ENCODE peak calls at places on chromosomes 2 and 18, in eight cellular contexts. A is aorta, G is mammary epithelial cell, D is skeletal muscle cell, H is AG04450, S is A549, B is Peyer's patch, Y is GM23338. U is an unnamed sample.

GRCh38 chr2:102801098-102801718 is 39.4 kb downstream of the TMEM182 start:
- DNase-seq in A (no peak), G (peak), D (peak), H (no peak), S (peak), B (no peak), Y (peak), U (no peak)

GRCh38 chr2:2575870-2576386 is 244.9 kb upstream of the MYT1L start:
- DNase-seq in A (no peak), G (no peak), D (no peak), H (no peak), S (no peak), B (peak), Y (no peak), U (no peak)

GRCh38 chr18:26524952-26525351 is 23.4 kb downstream of the KCTD1 start:
- DNase-seq in A (no peak), G (no peak), D (no peak), H (no peak), S (no peak), B (no peak), Y (no peak), U (no peak)

GRCh38 chr18:79355433-79356335 is 40.0 kb upstream of the NFATC1 start:
- DNase-seq in A (no peak), G (no peak), D (no peak), H (no peak), S (no peak), B (no peak), Y (no peak), U (no peak)

GRCh38 chr18:39846277-39846676 is 2108.8 kb upstream of the PIK3C3 start:
- DNase-seq in A (no peak), G (no peak), D (no peak), H (peak), S (no peak), B (no peak), Y (no peak), U (no peak)

GRCh38 chr2:98507940-98508689 is 63.5 kb downstream of the INPP4A start:
- DNase-seq in A (no peak), G (no peak), D (no peak), H (no peak), S (no peak), B (peak), Y (no peak), U (no peak)

GRCh38 chr18:323253-323622 is 55.4 kb upstream of the THOC1 start:
- DNase-seq in A (no peak), G (no peak), D (no peak), H (no peak), S (peak), B (no peak), Y (no peak), U (no peak)

GRCh38 chr2:158140201-158140600 is 38.5 kb downstream of the UPP2 start:
- DNase-seq in A (no peak), G (no peak), D (no peak), H (no peak), S (no peak), B (no peak), Y (no peak), U (no peak)

GRCh38 chr2:197304556-197305011 is 6.0 kb downstream of the ANKRD44 start:
- DNase-seq in A (no peak), G (no peak), D (no peak), H (no peak), S (no peak), B (no peak), Y (no peak), U (no peak)

GRCh38 chr2:140643761-140644187 is 1487.0 kb downstream of the LRP1B start:
- DNase-seq in A (no peak), G (peak), D (peak), H (peak), S (peak), B (no peak), Y (no peak), U (no peak)

GRCh38 chr2:176821350-176821749 is 391.2 kb upstream of the HNRNPA3 start:
- DNase-seq in A (no peak), G (no peak), D (no peak), H (no peak), S (peak), B (no peak), Y (no peak), U (no peak)

GRCh38 chr2:111121873-111122630 is 1.3 kb downstream of the BCL2L11 start:
- DNase-seq in A (peak), G (peak), D (peak), H (peak), S (peak), B (peak), Y (peak), U (peak)

GRCh38 chr18:37483984-37484892 is 81.4 kb downstream of the CELF4 start:
- DNase-seq in A (no peak), G (no peak), D (no peak), H (no peak), S (no peak), B (no peak), Y (peak), U (no peak)

GRCh38 chr18:50961974-50962373 is 5.9 kb upstream of the ELAC1 start:
- DNase-seq in A (no peak), G (no peak), D (no peak), H (no peak), S (peak), B (no peak), Y (no peak), U (no peak)

GRCh38 chr2:98911376-98912154 is 24.5 kb downstream of the CRACDL start:
- DNase-seq in A (no peak), G (peak), D (peak), H (no peak), S (no peak), B (peak), Y (no peak), U (no peak)

GRCh38 chr2:232523682-232524597 is 2.0 kb upstream of the CHRND start:
- DNase-seq in A (no peak), G (peak), D (no peak), H (no peak), S (peak), B (no peak), Y (peak), U (no peak)

GRCh38 chr2:235508371-235509160 is 14.7 kb downstream of the AGAP1 start:
- DNase-seq in A (peak), G (no peak), D (no peak), H (no peak), S (no peak), B (no peak), Y (no peak), U (no peak)

GRCh38 chr2:43225093-43225787 is 1.2 kb downstream of the ZFP36L2 start:
- DNase-seq in A (peak), G (peak), D (peak), H (peak), S (peak), B (peak), Y (peak), U (peak)

GRCh38 chr2:27381577-27382181 is 1.1 kb upstream of the ZNF513 start:
- DNase-seq in A (no peak), G (no peak), D (no peak), H (no peak), S (no peak), B (no peak), Y (no peak), U (no peak)
- H3K4me3 ChIP-seq in A (no peak), G (no peak), D (no peak), H (no peak), S (no peak), B (no peak), Y (peak), U (no peak)

DNA sequence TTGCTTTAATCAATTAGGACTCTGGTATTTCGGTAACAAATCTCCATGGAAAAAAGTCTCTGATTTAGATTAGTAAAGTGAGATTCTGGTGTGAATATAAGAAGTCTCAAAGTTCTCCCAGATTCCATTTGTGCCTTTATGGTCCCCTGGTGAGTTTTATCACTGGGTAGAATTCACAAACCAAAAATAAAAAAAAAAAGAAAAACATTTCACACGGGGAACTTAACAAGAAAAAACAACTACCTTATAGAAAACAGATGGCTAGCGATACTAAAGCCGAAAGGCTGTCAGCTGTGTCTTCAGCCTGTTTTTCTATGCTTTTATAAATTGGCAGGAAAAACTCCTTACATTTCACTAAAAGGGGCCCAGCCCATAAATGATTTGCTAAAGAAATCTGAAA is 50.6 kb downstream of the COL5A2 start:
- DNase-seq in A (no peak), G (no peak), D (no peak), H (no peak), S (no peak), B (no peak), Y (no peak), U (no peak)
- H3K4me3 ChIP-seq in A (no peak), G (no peak), D (no peak), H (no peak), S (no peak), B (no peak), Y (no peak), U (no peak)

GRCh38 chr2:195486520-195486919 is 170.5 kb upstream of the SLC39A10 start:
- DNase-seq in A (no peak), G (no peak), D (no peak), H (no peak), S (no peak), B (no peak), Y (no peak), U (no peak)
- H3K4me3 ChIP-seq in A (no peak), G (no peak), D (no peak), H (no peak), S (no peak), B (no peak), Y (no peak), U (no peak)

DNA sequence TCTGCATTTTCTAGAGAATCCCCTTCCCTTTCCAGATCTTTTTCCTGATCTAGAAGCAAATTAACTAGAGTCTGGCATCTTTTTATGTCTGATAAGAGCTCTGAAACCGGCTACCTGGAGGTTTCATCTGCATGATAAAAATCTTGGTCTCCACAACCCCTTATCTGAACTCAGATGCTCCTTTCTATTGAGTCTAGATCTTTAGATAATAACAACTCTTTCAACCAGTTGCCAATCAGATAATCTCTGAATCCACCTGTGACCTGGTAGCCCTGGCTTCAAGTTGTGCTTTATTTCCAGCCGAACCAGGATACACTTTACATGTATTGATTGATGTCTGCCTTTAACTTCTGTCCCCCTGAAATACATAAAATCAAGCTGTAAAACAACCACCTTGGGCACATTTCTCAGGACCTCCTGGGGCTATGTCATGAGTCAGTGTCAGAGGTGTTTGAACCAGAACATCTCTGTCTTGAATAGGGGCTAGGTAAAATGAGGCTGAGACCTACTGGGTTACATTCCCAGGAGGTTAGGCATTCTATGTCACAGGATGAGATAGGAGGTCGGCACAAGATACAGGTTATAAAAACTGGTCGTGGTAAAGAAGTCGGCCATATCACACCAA is 20.7 kb downstream of the RALBP1 start:
- DNase-seq in A (no peak), G (no peak), D (no peak), H (no peak), S (no peak), B (no peak), Y (peak), U (no peak)
- H3K4me3 ChIP-seq in A (no peak), G (no peak), D (no peak), H (no peak), S (no peak), B (no peak), Y (peak), U (no peak)

GRCh38 chr18:59665057-59666007 is 31.9 kb downstream of the CCBE1 start:
- DNase-seq in A (no peak), G (no peak), D (no peak), H (no peak), S (no peak), B (no peak), Y (no peak), U (no peak)
- H3K4me3 ChIP-seq in A (no peak), G (no peak), D (peak), H (peak), S (no peak), B (no peak), Y (no peak), U (no peak)

DNA sequence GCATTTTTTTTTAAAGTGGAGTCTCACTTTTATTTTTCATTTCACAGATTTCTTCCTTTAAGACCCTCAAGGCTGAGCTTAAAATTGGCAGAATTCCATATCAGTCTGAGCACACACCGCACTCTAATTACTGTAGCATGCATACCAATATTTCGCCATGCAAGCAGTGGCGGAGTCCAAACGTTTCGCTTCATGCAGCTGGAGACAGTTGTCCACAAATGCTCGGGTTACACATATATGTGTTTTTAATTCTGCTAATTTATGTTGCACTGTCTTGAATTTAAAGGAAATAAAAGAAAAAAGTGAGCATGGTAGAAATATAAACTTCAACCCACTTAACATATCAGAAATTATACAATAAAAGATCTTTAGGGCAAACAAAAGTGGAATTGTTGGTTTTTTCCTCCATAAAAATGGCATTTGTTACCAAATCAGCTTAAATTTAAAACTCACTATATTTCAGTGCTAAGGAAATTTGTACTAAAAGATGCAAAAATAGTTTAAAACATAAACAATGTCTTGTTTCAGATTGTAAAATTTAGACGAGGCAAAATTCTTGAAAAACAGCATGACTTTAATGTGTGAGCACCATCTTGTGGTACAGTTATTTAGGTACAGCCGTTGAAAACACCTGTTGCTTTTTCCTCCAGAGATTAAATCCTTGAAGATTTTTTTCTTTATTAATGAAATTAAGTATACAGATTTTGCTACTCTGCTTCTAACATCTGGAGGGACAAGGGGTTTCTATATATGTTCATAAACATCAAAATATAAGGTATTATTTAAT is 24.1 kb upstream of the KANSL1L start:
- DNase-seq in A (no peak), G (no peak), D (no peak), H (no peak), S (peak), B (no peak), Y (peak), U (peak)
- H3K4me3 ChIP-seq in A (no peak), G (no peak), D (peak), H (peak), S (peak), B (peak), Y (no peak), U (no peak)

GRCh38 chr2:127085260-127085666 is 21.7 kb downstream of the BIN1 start:
- DNase-seq in A (no peak), G (peak), D (no peak), H (no peak), S (no peak), B (no peak), Y (no peak), U (no peak)

GRCh38 chr2:127088706-127089105 is 18.2 kb downstream of the BIN1 start:
- DNase-seq in A (no peak), G (no peak), D (no peak), H (no peak), S (no peak), B (no peak), Y (no peak), U (no peak)

GRCh38 chr2:127084611-127085031 is 22.3 kb downstream of the BIN1 start:
- DNase-seq in A (no peak), G (no peak), D (no peak), H (no peak), S (no peak), B (peak), Y (no peak), U (no peak)

GRCh38 chr2:127087780-127088495 is 19.0 kb downstream of the BIN1 start:
- DNase-seq in A (no peak), G (no peak), D (no peak), H (no peak), S (no peak), B (no peak), Y (no peak), U (no peak)

GRCh38 chr2:127086800-127087737 is 19.9 kb downstream of the BIN1 start:
- DNase-seq in A (peak), G (no peak), D (peak), H (peak), S (no peak), B (peak), Y (peak), U (no peak)
- H3K4me3 ChIP-seq in A (no peak), G (no peak), D (peak), H (peak), S (no peak), B (peak), Y (no peak), U (no peak)

DNA sequence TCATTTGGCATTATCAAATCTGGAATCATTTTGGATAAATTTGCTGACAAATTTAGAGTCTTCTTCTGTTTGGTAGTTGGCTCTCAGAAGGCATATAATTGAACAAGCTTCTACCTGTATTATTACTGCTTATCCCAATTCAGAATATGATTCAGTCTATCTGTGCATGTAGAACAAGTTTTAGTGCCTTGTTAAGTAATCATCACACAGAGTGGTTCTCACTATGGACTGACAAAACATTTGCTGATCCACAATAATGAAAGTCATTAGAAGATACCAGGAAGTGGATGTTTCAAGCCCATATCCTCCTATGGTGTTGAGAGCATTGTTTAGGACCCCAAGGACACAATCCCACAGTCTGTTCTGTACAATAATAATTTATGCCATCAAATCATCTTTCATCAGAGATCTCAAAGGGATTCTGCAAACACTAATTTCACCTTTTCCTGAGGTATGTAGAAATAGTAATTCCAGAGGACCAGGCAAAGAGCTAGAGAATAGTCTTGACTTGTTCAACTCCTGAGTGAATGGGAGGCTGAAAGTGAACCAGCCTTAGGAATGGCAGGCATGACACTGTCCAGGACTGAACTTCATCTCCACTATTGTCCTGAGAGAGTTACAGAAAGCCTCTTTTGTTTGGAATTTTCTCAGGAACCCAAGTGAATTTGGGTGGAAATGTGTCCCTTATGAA is 29.6 kb upstream of the DSC1 start:
- DNase-seq in A (no peak), G (peak), D (no peak), H (no peak), S (no peak), B (no peak), Y (no peak), U (no peak)
- H3K4me3 ChIP-seq in A (no peak), G (no peak), D (no peak), H (no peak), S (no peak), B (no peak), Y (no peak), U (no peak)

DNA sequence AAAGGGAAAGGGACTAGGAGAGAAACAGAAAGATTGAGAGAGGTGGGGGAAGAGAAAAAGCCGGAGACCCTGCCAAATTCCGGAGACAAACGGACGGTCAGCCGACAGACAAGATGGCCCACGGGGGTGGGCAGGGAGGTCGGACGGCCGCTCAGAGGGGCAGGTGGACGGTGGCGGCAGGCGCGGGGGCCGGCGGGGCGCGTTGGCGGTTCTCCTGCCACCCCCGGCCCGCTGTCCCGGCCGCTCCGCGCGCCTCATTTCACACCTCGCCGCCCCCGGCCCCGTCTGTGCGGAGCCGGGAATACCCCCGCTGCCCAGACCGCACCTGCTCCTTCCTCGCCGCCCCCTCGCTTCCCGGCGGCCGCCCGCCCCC is 935 bp downstream of the SLC30A3 start:
- DNase-seq in A (no peak), G (no peak), D (no peak), H (no peak), S (no peak), B (no peak), Y (no peak), U (no peak)
- H3K4me3 ChIP-seq in A (peak), G (no peak), D (no peak), H (no peak), S (peak), B (peak), Y (peak), U (no peak)

U was measured in MM.1S.